ENCODE peak calls at places on chromosomes 16 and 17, in four cellular contexts. F is GM12878, W is K562, Y is HepG2. B is an unnamed sample.

GRCh38 chr16:67207857-67208524 is 9.1 kb downstream of the ELMO3 start:
- DNase-seq in F (no peak), W (peak), Y (no peak), B (peak)

GRCh38 chr16:31876955-31877828 is 3.6 kb downstream of the ZNF267 start:
- DNase-seq in F (peak), W (no peak), Y (peak), B (no peak)

GRCh38 chr17:2195729-2196128 is 107.9 kb downstream of the SMG6 start:
- DNase-seq in F (peak), W (no peak), Y (no peak), B (no peak)

GRCh38 chr17:45430738-45431530 is 1.7 kb downstream of the ARHGAP27 start:
- DNase-seq in F (no peak), W (no peak), Y (no peak), B (no peak)

GRCh38 chr17:52149626-52150025 is 8.9 kb downstream of the CA10 start:
- DNase-seq in F (no peak), W (no peak), Y (no peak), B (no peak)

GRCh38 chr17:51097708-51098446 is 22.8 kb downstream of the SPAG9 start:
- DNase-seq in F (no peak), W (no peak), Y (peak), B (no peak)

GRCh38 chr16:73171380-73171779 is 123.5 kb upstream of the ZFHX3 start:
- DNase-seq in F (no peak), W (no peak), Y (no peak), B (no peak)

GRCh38 chr16:66888647-66889615 is 8.6 kb downstream of the PDP2 start:
- DNase-seq in F (no peak), W (no peak), Y (no peak), B (no peak)

GRCh38 chr17:50184057-50184456 is 17.4 kb downstream of the COL1A1 start:
- DNase-seq in F (no peak), W (no peak), Y (no peak), B (no peak)

GRCh38 chr16:53836680-53837079 is 132.7 kb downstream of the FTO start:
- DNase-seq in F (no peak), W (no peak), Y (no peak), B (no peak)

GRCh38 chr16:53833145-53833544 is 129.2 kb downstream of the FTO start:
- DNase-seq in F (no peak), W (no peak), Y (no peak), B (no peak)

GRCh38 chr16:53839150-53839549 is 135.2 kb downstream of the FTO start:
- DNase-seq in F (no peak), W (no peak), Y (no peak), B (no peak)

GRCh38 chr16:53837421-53837820 is 133.5 kb downstream of the FTO start:
- DNase-seq in F (no peak), W (no peak), Y (no peak), B (no peak)

GRCh38 chr16:53836142-53836541 is 132.2 kb downstream of the FTO start:
- DNase-seq in F (no peak), W (no peak), Y (no peak), B (no peak)
- TF ChIP-seq CHD4 in F (no peak), W (no peak), Y (no peak), B (no peak)

GRCh38 chr17:17523001-17523713 is 27.0 kb upstream of the RASD1 start:
- DNase-seq in F (no peak), W (no peak), Y (no peak), B (no peak)
- TF ChIP-seq EP300 in F (no peak), W (no peak), Y (no peak), B (no peak)

GRCh38 chr16:69798466-69798865 is 36.3 kb downstream of the WWP2 start:
- DNase-seq in F (no peak), W (no peak), Y (no peak), B (no peak)
- TF ChIP-seq CHD4 in F (no peak), W (no peak), Y (no peak), B (no peak)

DNA sequence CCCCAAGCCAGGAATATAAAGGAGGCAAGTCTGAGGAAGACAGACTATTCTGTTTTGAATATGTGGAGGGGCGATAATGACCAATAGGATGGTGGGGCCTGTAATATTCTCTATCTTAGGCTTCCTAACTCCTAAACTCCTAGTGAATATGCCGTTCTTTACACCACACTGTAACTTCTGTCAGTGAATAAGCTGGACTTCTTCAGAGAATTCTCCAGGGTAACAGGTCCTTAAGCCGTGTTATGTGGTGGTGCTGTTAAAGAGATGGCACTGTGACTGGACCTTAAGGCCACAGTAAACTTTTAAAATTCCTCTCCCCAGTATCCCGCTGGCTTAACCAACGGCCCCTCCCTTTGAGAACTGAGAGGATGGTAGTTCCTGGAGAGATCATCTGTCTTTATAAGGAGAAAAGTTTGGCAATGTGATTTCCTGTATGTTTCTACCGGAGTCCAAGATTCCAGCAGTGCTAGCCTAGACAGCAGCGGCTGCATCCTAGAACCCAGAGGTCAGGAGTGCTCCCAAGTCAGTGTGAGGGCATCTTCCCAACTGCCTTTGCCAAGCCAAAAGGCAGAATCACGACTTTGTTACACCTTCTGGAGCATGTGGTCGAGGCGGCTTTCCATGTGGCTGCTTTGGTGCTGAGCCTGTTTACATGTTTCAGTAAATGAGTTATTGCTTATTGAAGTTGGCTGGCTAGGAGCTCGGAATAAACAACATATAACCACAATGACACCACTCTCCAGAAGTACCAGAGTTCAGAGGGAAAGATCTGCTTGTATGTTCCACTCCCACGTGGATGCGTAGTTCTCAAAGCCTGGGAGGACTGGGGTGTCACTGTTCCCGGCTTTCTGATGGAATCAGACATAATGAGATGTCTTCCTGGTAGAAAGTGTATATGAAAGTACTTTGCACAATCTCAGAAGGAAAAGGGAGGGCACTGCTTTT is 41.0 kb downstream of the TUBD1 start:
- DNase-seq in F (no peak), W (peak), Y (no peak), B (peak)
- TF ChIP-seq EP300 in F (no peak), W (no peak), Y (no peak), B (peak)

GRCh38 chr17:39754161-39754957 is 16.6 kb downstream of the GRB7 start:
- DNase-seq in F (peak), W (peak), Y (peak), B (peak)
- TF ChIP-seq CHD4 in F (no peak), W (no peak), Y (no peak), B (no peak)